ENCODE peak calls at places on chromosomes 3 and 15, in eight cellular contexts. One of them, this sample, is unnamed.

GRCh38 chr3:16936233-16936632 is 51.5 kb downstream of the PLCL2 start:
- DNase-seq in pancreas: no peak
- DNase-seq in heart left ventricle: no peak
- DNase-seq in WERI-Rb-1: no peak
- DNase-seq in AG09319: no peak
- DNase-seq in omental fat pad: no peak
- DNase-seq in IMR-90: no peak
- DNase-seq in GM23338: peak; percentile 34
- DNase-seq in this sample: no peak

GRCh38 chr3:48268381-48268935 is 27.6 kb downstream of the ZNF589 start:
- DNase-seq in pancreas: no peak
- DNase-seq in omental fat pad: no peak
- DNase-seq in heart left ventricle: no peak
- DNase-seq in IMR-90: no peak
- DNase-seq in AG09319: no peak
- DNase-seq in WERI-Rb-1: peak; percentile 69
- DNase-seq in GM23338: no peak
- DNase-seq in this sample: peak; percentile 99

GRCh38 chr3:13277130-13277783 is 142.9 kb downstream of the NUP210 start:
- DNase-seq in pancreas: no peak
- DNase-seq in heart left ventricle: no peak
- DNase-seq in IMR-90: no peak
- DNase-seq in omental fat pad: no peak
- DNase-seq in AG09319: no peak
- DNase-seq in WERI-Rb-1: no peak
- DNase-seq in GM23338: no peak
- DNase-seq in this sample: no peak

GRCh38 chr3:79204351-79204750 is 563.4 kb downstream of the ROBO1 start:
- DNase-seq in GM23338: no peak
- DNase-seq in WERI-Rb-1: no peak
- DNase-seq in AG09319: no peak
- DNase-seq in heart left ventricle: no peak
- DNase-seq in pancreas: no peak
- DNase-seq in omental fat pad: no peak
- DNase-seq in IMR-90: no peak
- DNase-seq in this sample: no peak

GRCh38 chr15:28955160-28955502 is 69.4 kb downstream of the APBA2 start:
- DNase-seq in pancreas: no peak
- DNase-seq in GM23338: no peak
- DNase-seq in AG09319: no peak
- DNase-seq in IMR-90: peak; percentile 69
- DNase-seq in heart left ventricle: no peak
- DNase-seq in omental fat pad: no peak
- DNase-seq in WERI-Rb-1: no peak
- DNase-seq in this sample: no peak

GRCh38 chr15:83312046-83312445 is 27.6 kb upstream of the BNC1 start:
- DNase-seq in WERI-Rb-1: no peak
- DNase-seq in omental fat pad: no peak
- DNase-seq in AG09319: no peak
- DNase-seq in pancreas: no peak
- DNase-seq in IMR-90: no peak
- DNase-seq in GM23338: no peak
- DNase-seq in heart left ventricle: no peak
- DNase-seq in this sample: peak; percentile 92

GRCh38 chr3:195699860-195700259 is 20.9 kb upstream of the MUC20 start:
- DNase-seq in AG09319: no peak
- DNase-seq in GM23338: no peak
- DNase-seq in WERI-Rb-1: no peak
- DNase-seq in omental fat pad: no peak
- DNase-seq in IMR-90: no peak
- DNase-seq in heart left ventricle: no peak
- DNase-seq in pancreas: no peak
- DNase-seq in this sample: no peak

GRCh38 chr3:48118322-48118721 is 69.9 kb downstream of the CDC25A start:
- DNase-seq in heart left ventricle: no peak
- DNase-seq in WERI-Rb-1: no peak
- DNase-seq in GM23338: peak; percentile 18
- DNase-seq in omental fat pad: no peak
- DNase-seq in pancreas: no peak
- DNase-seq in AG09319: no peak
- DNase-seq in IMR-90: no peak
- DNase-seq in this sample: no peak

GRCh38 chr15:81270781-81271491 is 53.0 kb downstream of the STARD5 start:
- DNase-seq in IMR-90: peak; percentile 77
- DNase-seq in pancreas: no peak
- DNase-seq in AG09319: no peak
- DNase-seq in WERI-Rb-1: peak; percentile 43
- DNase-seq in omental fat pad: no peak
- DNase-seq in GM23338: no peak
- DNase-seq in heart left ventricle: no peak
- DNase-seq in this sample: no peak

GRCh38 chr3:105253225-105253624 is 113.5 kb upstream of the ALCAM start:
- DNase-seq in IMR-90: no peak
- DNase-seq in AG09319: no peak
- DNase-seq in GM23338: no peak
- DNase-seq in omental fat pad: no peak
- DNase-seq in heart left ventricle: no peak
- DNase-seq in pancreas: no peak
- DNase-seq in WERI-Rb-1: no peak
- DNase-seq in this sample: no peak

GRCh38 chr15:70437882-70438331 is 325.5 kb downstream of the UACA start:
- DNase-seq in pancreas: no peak
- DNase-seq in GM23338: no peak
- DNase-seq in IMR-90: no peak
- DNase-seq in WERI-Rb-1: peak; percentile 93
- DNase-seq in AG09319: no peak
- DNase-seq in heart left ventricle: no peak
- DNase-seq in omental fat pad: no peak
- DNase-seq in this sample: peak; percentile 90

GRCh38 chr3:61573441-61573840 is 12.1 kb downstream of the PTPRG start:
- DNase-seq in heart left ventricle: no peak
- DNase-seq in GM23338: no peak
- DNase-seq in IMR-90: no peak
- DNase-seq in pancreas: no peak
- DNase-seq in AG09319: no peak
- DNase-seq in WERI-Rb-1: no peak
- DNase-seq in omental fat pad: no peak
- DNase-seq in this sample: peak; percentile 60

GRCh38 chr15:80849308-80849707 is 70.1 kb downstream of the CEMIP start:
- DNase-seq in AG09319: peak; percentile 83
- DNase-seq in IMR-90: peak; percentile 93
- DNase-seq in GM23338: no peak
- DNase-seq in heart left ventricle: no peak
- DNase-seq in omental fat pad: no peak
- DNase-seq in WERI-Rb-1: no peak
- DNase-seq in pancreas: no peak
- DNase-seq in this sample: peak; percentile 88

DNA sequence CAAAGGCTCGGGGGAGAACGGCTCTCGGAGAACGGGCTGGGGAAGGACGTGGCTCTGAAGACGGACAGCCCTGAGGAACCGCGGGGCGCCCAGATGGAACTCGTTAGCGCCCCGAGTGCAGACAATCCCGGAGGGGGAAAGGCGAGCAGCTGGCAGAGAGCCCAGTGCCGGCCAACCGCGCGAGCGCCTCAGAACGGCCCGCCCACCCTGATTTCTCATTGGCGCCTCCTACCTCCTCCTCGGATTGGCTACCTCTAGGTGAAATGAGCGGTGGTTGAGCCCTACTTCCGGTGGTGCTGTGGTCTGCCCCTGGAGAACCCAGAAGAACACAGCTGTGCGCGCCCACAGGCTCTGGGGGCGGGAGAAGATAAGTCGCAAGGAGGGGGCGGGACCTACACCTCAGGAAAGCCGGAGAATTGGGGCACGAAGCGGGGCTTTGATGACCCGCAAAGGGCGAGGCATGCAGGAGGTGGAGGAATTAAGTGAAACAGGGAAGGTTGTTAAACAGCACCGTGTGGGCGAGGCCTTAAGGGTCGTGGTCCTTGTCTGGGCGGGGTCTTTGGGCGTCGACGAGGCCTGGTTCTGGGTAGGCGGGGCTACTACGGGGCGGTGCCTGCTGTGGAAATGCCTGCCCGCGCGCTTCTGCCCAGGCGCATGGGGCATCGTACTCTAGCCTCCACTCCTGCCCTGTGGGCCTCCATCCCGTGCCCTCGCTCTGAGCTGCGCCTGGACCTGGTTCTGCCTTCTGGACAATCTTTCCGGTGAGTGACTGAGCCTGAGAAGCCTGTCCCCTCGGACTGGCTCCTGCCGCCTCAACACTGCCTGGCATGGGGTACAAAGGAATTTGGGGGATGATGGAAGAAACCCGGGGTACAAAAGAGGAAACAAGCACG is at the start of gene OGG1:
- DNase-seq in WERI-Rb-1: peak; percentile 98
- DNase-seq in AG09319: peak; percentile 96
- DNase-seq in IMR-90: peak; percentile 98
- DNase-seq in pancreas: peak; percentile 99
- DNase-seq in heart left ventricle: peak; percentile 99
- DNase-seq in GM23338: peak; percentile 99
- DNase-seq in omental fat pad: peak; percentile 92
- DNase-seq in this sample: peak; percentile 98
- TF ChIP-seq CTCF in WERI-Rb-1: no peak
- TF ChIP-seq CTCF in AG09319: no peak
- TF ChIP-seq CTCF in IMR-90: no peak
- TF ChIP-seq CTCF in pancreas: no peak
- TF ChIP-seq CTCF in heart left ventricle: no peak
- TF ChIP-seq CTCF in GM23338: peak; percentile 4
- TF ChIP-seq CTCF in omental fat pad: no peak
- TF ChIP-seq CTCF in this sample: no peak

DNA sequence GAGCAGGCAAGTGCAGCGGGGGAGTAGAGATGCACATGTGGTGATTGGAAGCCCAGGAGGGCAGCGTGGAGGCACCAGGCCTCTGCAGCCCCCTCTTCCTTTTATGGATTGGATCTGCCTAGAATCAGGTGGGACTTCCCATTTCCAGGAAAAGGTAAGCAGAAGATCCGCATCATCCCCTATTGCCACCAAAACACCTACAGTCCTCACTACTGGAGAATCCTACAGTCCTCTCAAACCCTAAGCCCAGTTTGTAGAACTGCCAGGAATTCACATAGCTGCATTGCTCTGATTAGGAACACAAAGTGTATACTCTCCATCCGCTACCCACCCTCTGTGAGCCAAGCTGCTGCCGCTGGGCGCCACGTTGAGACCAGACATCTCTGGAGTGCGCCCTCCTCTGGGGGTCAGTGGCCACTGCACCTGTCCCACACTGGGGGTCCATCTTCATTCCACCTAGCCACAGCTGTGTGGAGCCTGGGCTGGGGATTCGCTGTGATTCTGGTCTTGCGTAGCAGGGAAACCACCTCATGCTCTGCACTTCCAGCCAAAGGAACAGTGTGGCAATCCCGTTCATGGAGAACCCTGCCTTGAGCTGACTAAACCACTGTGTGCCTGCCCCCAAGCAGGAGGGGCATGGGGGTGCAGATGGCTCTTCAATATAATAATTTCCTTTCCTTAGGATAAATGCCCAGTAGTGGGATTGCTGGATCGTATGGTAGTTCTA is 88.9 kb upstream of the PTX3 start:
- DNase-seq in AG09319: no peak
- DNase-seq in pancreas: no peak
- DNase-seq in heart left ventricle: no peak
- DNase-seq in GM23338: peak; percentile 87
- DNase-seq in WERI-Rb-1: peak; percentile 10
- DNase-seq in IMR-90: no peak
- DNase-seq in omental fat pad: no peak
- DNase-seq in this sample: no peak
- TF ChIP-seq CTCF in AG09319: peak; percentile 12
- TF ChIP-seq CTCF in pancreas: no peak
- TF ChIP-seq CTCF in heart left ventricle: no peak
- TF ChIP-seq CTCF in GM23338: peak; percentile 81
- TF ChIP-seq CTCF in WERI-Rb-1: peak; percentile 56
- TF ChIP-seq CTCF in IMR-90: no peak
- TF ChIP-seq CTCF in omental fat pad: no peak
- TF ChIP-seq CTCF in this sample: no peak

GRCh38 chr15:41115088-41115651 is 910 bp downstream of the INO80 start:
- DNase-seq in WERI-Rb-1: no peak
- DNase-seq in GM23338: peak; percentile 80
- DNase-seq in AG09319: peak; percentile 1
- DNase-seq in heart left ventricle: no peak
- DNase-seq in pancreas: no peak
- DNase-seq in IMR-90: peak; percentile 35
- DNase-seq in omental fat pad: no peak
- DNase-seq in this sample: peak; percentile 69
- TF ChIP-seq CTCF in WERI-Rb-1: no peak
- TF ChIP-seq CTCF in GM23338: no peak
- TF ChIP-seq CTCF in AG09319: peak; percentile 13
- TF ChIP-seq CTCF in heart left ventricle: no peak
- TF ChIP-seq CTCF in pancreas: no peak
- TF ChIP-seq CTCF in IMR-90: peak; percentile 22
- TF ChIP-seq CTCF in omental fat pad: no peak
- TF ChIP-seq CTCF in this sample: no peak

GRCh38 chr3:174355505-174355904 is 503.6 kb upstream of the NAALADL2 start:
- DNase-seq in IMR-90: peak; percentile 28
- DNase-seq in AG09319: no peak
- DNase-seq in heart left ventricle: no peak
- DNase-seq in omental fat pad: no peak
- DNase-seq in pancreas: no peak
- DNase-seq in GM23338: peak; percentile 80
- DNase-seq in WERI-Rb-1: no peak
- DNase-seq in this sample: peak; percentile 45
- TF ChIP-seq CTCF in IMR-90: no peak
- TF ChIP-seq CTCF in AG09319: peak; percentile 20
- TF ChIP-seq CTCF in heart left ventricle: no peak
- TF ChIP-seq CTCF in omental fat pad: no peak
- TF ChIP-seq CTCF in pancreas: no peak
- TF ChIP-seq CTCF in GM23338: peak; percentile 73
- TF ChIP-seq CTCF in WERI-Rb-1: peak; percentile 47
- TF ChIP-seq CTCF in this sample: peak; percentile 26

DNA sequence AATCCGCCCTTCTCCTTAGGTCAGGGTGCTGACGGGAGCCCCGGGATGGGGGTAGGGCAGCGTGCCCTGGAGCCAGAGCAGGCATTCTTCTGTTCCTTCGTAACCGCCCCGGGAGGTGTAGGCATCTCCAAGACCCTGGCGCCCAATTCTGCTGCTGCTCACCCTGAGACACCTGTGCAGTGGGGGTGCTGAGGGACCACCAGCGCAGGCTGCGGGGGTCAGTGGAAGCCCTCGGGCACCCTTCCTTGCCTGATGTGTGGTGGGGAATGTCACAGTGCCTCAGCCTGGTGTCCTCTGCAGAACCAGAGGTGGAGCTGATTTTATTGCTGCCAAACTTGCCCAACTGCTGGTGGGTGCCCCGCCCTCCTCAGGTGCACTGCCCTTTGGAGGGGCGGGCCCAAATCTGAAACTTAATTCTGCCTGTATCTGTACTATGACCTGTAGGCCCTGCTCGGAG is 7.3 kb downstream of the CSK start:
- DNase-seq in pancreas: no peak
- DNase-seq in WERI-Rb-1: no peak
- DNase-seq in omental fat pad: no peak
- DNase-seq in heart left ventricle: no peak
- DNase-seq in GM23338: no peak
- DNase-seq in AG09319: no peak
- DNase-seq in IMR-90: no peak
- DNase-seq in this sample: peak; percentile 51
- TF ChIP-seq CTCF in pancreas: no peak
- TF ChIP-seq CTCF in WERI-Rb-1: no peak
- TF ChIP-seq CTCF in omental fat pad: no peak
- TF ChIP-seq CTCF in heart left ventricle: no peak
- TF ChIP-seq CTCF in GM23338: no peak
- TF ChIP-seq CTCF in AG09319: no peak
- TF ChIP-seq CTCF in IMR-90: no peak
- TF ChIP-seq CTCF in this sample: no peak

GRCh38 chr3:23916886-23917815 is at the start of the genes NKIRAS1 and RPL15:
- DNase-seq in GM23338: peak; percentile 99
- DNase-seq in WERI-Rb-1: peak; percentile 98
- DNase-seq in heart left ventricle: peak; percentile 99
- DNase-seq in pancreas: peak; percentile 95
- DNase-seq in IMR-90: peak; percentile 96
- DNase-seq in AG09319: peak; percentile 91
- DNase-seq in omental fat pad: peak; percentile 78
- DNase-seq in this sample: peak; percentile 98
- TF ChIP-seq CTCF in GM23338: no peak
- TF ChIP-seq CTCF in WERI-Rb-1: no peak
- TF ChIP-seq CTCF in heart left ventricle: peak; percentile 49
- TF ChIP-seq CTCF in pancreas: peak; percentile 62
- TF ChIP-seq CTCF in IMR-90: peak; percentile 27
- TF ChIP-seq CTCF in AG09319: peak; percentile 36
- TF ChIP-seq CTCF in omental fat pad: peak; percentile 20
- TF ChIP-seq CTCF in this sample: peak; percentile 53